ENCODE peak calls at places on chromosomes 1 and 21, in seven cellular contexts. K, U, T, E, D, X and B are unnamed samples.

GRCh38 chr1:4308826-4309225 is 345.6 kb upstream of the AJAP1 start:
- DNase-seq in K (no peak), U (no peak), T (no peak), E (no peak), D (no peak), X (no peak), B (no peak)

GRCh38 chr1:62841587-62842169 is 57.7 kb downstream of the ATG4C start:
- DNase-seq in K (peak; percentile 74), U (no peak), T (peak; percentile 39), E (peak; percentile 65), D (no peak), X (peak; percentile 10), B (no peak)

GRCh38 chr1:108893141-108893530 is 16.4 kb downstream of the GPSM2 start:
- DNase-seq in K (no peak), U (no peak), T (no peak), E (peak; percentile 38), D (no peak), X (no peak), B (no peak)

GRCh38 chr1:202835548-202836072 is 24.9 kb downstream of the PCAT6 start:
- DNase-seq in K (peak; percentile 32), U (no peak), T (peak; percentile 51), E (no peak), D (no peak), X (no peak), B (no peak)

GRCh38 chr21:45359451-45360217 is 45.3 kb upstream of the COL18A1 start:
- DNase-seq in K (no peak), U (no peak), T (no peak), E (no peak), D (no peak), X (no peak), B (no peak)

GRCh38 chr1:157348538-157349480 is 203.5 kb downstream of the FCRL5 start:
- DNase-seq in K (no peak), U (no peak), T (no peak), E (no peak), D (no peak), X (no peak), B (no peak)

GRCh38 chr1:55311979-55312378 is 96.8 kb upstream of the USP24 start:
- DNase-seq in K (no peak), U (no peak), T (no peak), E (no peak), D (no peak), X (no peak), B (no peak)

GRCh38 chr1:169879034-169879835 is 14.5 kb downstream of the SCYL3 start:
- DNase-seq in K (no peak), U (no peak), T (no peak), E (no peak), D (no peak), X (no peak), B (no peak)

GRCh38 chr1:236165238-236165981 is 23.1 kb downstream of the GPR137B start:
- DNase-seq in K (no peak), U (no peak), T (no peak), E (no peak), D (no peak), X (no peak), B (no peak)
- TF ChIP-seq CTCF in K (no peak), U (no peak), T (no peak), E (no peak), D (no peak), X (no peak), B (no peak)

GRCh38 chr1:212915245-212916091 is 34.9 kb upstream of the VASH2 start:
- DNase-seq in K (no peak), U (peak; percentile 53), T (no peak), E (no peak), D (no peak), X (peak; percentile 20), B (peak; percentile 67)
- TF ChIP-seq CTCF in K (no peak), U (peak; percentile 7), T (peak; percentile 42), E (no peak), D (no peak), X (peak; percentile 34), B (peak; percentile 42)

DNA sequence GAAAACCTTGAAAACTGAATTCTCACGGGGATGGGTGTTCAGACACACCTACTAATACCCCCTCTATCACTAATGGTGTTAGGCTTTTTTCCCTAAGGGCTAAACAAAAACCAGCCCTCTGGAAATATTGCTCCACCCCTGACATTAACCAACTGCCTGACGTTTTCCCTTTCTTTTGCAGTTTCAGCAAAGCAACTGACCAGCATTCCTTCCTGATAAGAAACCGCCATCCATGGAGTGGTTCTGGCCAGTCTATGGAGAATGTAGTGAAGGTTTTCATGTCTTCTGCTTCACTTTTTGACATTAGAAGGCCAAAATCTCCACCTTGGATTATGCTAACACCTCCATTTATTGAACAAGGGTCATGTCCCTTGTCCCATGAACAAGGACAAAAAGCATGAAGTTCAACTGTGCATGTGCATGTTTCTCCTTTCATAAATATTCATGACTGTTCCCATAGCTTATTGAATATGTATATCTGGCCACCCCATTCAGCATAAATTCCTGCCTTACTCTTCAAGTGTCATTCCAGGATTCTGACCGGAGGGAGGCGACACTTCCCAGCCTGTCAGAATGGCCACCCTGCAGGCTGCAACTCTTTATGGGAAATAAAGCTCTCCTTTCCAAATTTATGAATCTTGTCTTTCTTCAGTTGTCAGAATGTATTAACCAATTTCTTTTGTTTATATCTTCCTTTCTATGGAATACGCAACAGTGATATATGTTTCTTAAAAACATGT is 314.3 kb downstream of the HHIPL2 start:
- DNase-seq in K (no peak), U (no peak), T (no peak), E (no peak), D (no peak), X (no peak), B (no peak)
- TF ChIP-seq CTCF in K (no peak), U (no peak), T (no peak), E (no peak), D (no peak), X (no peak), B (no peak)

DNA sequence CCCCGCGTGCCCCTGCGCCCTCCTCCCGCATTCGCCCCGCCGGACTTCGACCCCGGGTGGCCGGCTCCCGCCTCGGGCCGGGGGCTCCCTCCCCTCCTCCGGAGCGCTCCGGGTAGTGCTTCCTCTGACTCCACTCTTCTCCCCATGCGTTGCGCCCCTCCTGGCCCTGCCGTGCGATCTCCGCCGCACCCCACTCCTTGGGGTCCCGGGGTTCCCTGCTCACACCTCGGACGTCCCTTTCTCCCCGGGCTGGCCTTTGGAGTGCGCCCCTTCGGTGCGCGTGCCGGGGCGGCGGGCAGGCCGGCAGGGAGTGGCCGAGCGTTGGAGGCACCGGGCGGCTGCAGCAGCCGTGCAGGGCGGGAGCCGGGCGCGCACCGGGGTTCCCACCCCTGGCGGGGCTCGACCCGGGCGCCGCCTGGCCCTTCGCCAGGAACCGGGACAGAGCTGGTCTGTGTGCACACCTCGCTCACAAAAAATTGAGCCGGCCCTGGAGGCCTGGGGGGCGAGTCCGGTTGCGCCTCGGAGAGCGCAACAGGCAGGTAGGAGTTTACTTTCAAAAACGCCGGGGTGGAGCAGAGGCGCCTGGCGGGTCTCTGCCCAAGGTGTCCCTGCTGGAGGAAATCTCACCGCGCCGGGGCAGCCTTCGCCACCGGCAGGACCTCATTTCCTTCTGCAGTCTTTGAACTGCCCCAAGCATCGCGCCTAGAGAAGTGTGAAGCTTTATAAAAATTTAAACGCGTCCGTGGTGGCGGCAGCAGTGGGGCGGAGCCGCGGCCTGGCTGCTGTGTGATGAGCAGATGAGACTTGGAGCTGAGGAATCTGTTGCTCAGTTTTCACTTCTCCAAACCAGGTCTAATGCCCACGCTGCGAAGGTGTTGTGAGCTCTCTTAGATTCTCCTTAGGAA is 650 bp downstream of the VANGL1 start:
- DNase-seq in K (peak; percentile 83), U (peak; percentile 45), T (peak; percentile 82), E (peak; percentile 58), D (peak; percentile 43), X (peak; percentile 35), B (peak; percentile 68)
- TF ChIP-seq CTCF in K (no peak), U (no peak), T (no peak), E (peak; percentile 44), D (no peak), X (peak; percentile 15), B (no peak)

DNA sequence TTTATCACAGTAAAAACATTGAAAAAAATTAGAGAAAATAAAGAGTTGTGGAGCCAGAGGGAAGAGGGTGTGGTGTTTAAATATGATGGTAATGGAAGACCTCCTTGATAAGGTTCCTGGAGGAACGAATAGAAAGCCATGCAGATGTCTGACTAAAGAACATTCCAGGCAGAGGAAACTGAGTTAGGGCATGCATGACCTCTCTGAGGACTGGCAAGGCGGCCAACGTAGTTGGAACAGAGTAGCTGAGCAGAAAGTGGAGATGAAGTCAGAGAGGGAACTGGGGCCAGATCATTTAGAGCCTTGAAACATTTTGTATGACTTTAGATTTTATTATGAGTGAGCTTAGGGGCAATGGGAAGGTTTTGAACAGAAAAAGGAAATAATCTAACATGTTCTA is 377.5 kb downstream of the HLX start:
- DNase-seq in K (no peak), U (no peak), T (no peak), E (no peak), D (no peak), X (no peak), B (no peak)
- TF ChIP-seq CTCF in K (no peak), U (no peak), T (no peak), E (no peak), D (no peak), X (no peak), B (no peak)

GRCh38 chr1:153921080-153921802 is 1.5 kb downstream of the GATAD2B start:
- DNase-seq in K (no peak), U (no peak), T (no peak), E (no peak), D (no peak), X (no peak), B (no peak)

GRCh38 chr1:153922838-153923652 is at the start of gene GATAD2B:
- DNase-seq in K (peak; percentile 100), U (peak; percentile 100), T (peak; percentile 98), E (peak; percentile 98), D (peak; percentile 99), X (peak; percentile 100), B (peak; percentile 100)

GRCh38 chr1:153922076-153922837 is 515 bp downstream of the GATAD2B start:
- DNase-seq in K (peak; percentile 86), U (peak; percentile 60), T (no peak), E (peak; percentile 42), D (no peak), X (peak; percentile 68), B (peak; percentile 62)

GRCh38 chr1:153921803-153922075 is 1.0 kb downstream of the GATAD2B start:
- DNase-seq in K (no peak), U (no peak), T (no peak), E (peak; percentile 13), D (no peak), X (no peak), B (peak; percentile 44)

DNA sequence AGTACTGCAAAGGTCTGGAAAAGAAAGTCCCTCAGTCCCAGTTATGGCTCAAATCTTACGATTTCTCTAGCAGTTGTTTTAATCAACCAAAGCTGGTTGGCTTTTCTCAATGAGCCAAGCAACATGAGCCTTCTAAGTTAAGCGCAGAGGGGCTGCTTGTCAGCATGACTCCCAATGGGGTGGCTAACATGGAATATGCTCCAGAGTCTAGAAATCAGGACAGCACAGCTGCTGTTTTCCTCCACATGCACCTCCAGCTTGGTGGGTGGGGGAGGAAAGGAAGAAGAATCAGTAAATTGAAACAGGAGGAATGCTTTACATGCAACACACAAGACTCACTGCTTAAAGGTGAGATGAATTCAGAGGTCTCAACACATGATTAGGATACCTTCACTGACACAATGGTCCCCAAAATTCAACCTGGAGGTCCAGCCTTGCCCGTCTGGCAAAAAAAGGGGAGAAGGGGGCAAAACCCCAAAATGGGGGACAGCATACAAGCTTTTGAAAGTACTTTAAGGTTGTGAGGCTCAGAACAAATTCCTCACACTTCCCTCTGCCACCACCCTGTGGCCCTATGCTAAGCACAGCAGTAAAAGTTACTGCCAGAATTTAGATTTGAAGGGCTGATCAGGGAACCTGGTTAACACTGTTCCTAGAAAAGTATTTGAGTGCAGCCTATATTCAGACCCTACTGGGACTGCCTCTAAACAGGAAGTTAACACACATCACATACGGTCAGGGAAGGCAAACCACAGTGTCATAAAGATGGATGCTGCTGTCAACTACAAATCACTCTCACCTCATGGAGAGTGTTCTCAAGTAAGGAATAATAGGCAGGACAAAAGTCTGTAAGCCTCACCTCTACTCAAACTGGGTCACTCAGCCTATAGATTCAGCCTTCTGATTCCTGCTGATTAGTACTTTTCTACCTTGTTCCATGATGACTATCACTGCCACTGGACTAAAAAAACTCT is 2.6 kb downstream of the GATAD2B start:
- DNase-seq in K (peak; percentile 57), U (no peak), T (no peak), E (peak; percentile 8), D (no peak), X (no peak), B (no peak)
- TF ChIP-seq CTCF in K (peak; percentile 38), U (no peak), T (peak; percentile 54), E (no peak), D (no peak), X (no peak), B (peak; percentile 35)